ENCODE peak calls at places on chromosome 2, in nine cellular contexts. G, Z, V, F, A, N, E, X and M are unnamed samples.

GRCh38 chr2:57296795-57297517 is 749.6 kb upstream of the VRK2 start:
- DNase-seq in F (no peak), G (no peak), A (no peak), N (no peak), Z (no peak), X (no peak), E (no peak), V (no peak), M (no peak)

GRCh38 chr2:159010340-159010739 is 41.9 kb downstream of the TANC1 start:
- DNase-seq in E (no peak), F (no peak), A (peak), Z (no peak), V (no peak), G (no peak), N (no peak), X (no peak), M (no peak)

GRCh38 chr2:18178736-18179349 is 300.4 kb downstream of the KCNS3 start:
- DNase-seq in N (peak), Z (peak), F (peak), V (peak), X (no peak), A (peak), E (peak), G (no peak), M (no peak)

GRCh38 chr2:172772637-172773036 is 37.0 kb downstream of the RAPGEF4 start:
- DNase-seq in F (no peak), G (no peak), V (no peak), Z (no peak), A (no peak), X (no peak), N (no peak), E (no peak), M (no peak)

GRCh38 chr2:60948926-60949579 is 67.7 kb downstream of the REL start:
- DNase-seq in G (no peak), Z (no peak), A (no peak), V (no peak), E (no peak), F (no peak), X (no peak), N (no peak), M (no peak)

GRCh38 chr2:219500135-219500534 is 1.4 kb downstream of the GMPPA start:
- DNase-seq in A (no peak), Z (no peak), E (no peak), G (no peak), X (no peak), N (no peak), V (no peak), F (no peak), M (no peak)

GRCh38 chr2:41495050-41495449 is 552.8 kb upstream of the PKDCC start:
- DNase-seq in F (no peak), N (no peak), V (peak), A (no peak), X (no peak), Z (no peak), G (no peak), E (no peak), M (no peak)

GRCh38 chr2:159615936-159616733 is at the start of gene BAZ2B:
- DNase-seq in Z (no peak), N (no peak), G (peak), V (no peak), E (peak), F (peak), X (peak), A (peak), M (no peak)

GRCh38 chr2:26847663-26848335 is at the start of gene DPYSL5:
- DNase-seq in V (no peak), A (peak), F (peak), E (peak), N (no peak), Z (no peak), G (no peak), X (no peak), M (no peak)